ENCODE peak calls at places on chromosomes 4 and X, in seven cellular contexts. One of them, this sample, is unnamed.

GRCh38 chr4:136927172-136927571 is 605.1 kb downstream of the PCDH18 start:
- DNase-seq in neuronal stem cell: no peak
- DNase-seq in H9: no peak
- DNase-seq in trophoblast cell: peak
- DNase-seq in mesendoderm: peak
- DNase-seq in H1: no peak
- DNase-seq in mesenchymal stem cell: no peak
- DNase-seq in this sample: peak

GRCh38 chrX:57367649-57368048 is 81.1 kb downstream of the FAAH2 start:
- DNase-seq in trophoblast cell: no peak
- DNase-seq in H1: no peak
- DNase-seq in mesendoderm: no peak
- DNase-seq in H9: no peak
- DNase-seq in mesenchymal stem cell: no peak
- DNase-seq in neuronal stem cell: no peak
- DNase-seq in this sample: no peak

GRCh38 chr4:108345862-108346530 is 177.3 kb upstream of the LEF1 start:
- DNase-seq in H9: no peak
- DNase-seq in mesenchymal stem cell: peak
- DNase-seq in neuronal stem cell: no peak
- DNase-seq in trophoblast cell: no peak
- DNase-seq in H1: no peak
- DNase-seq in mesendoderm: no peak
- DNase-seq in this sample: peak

GRCh38 chr4:177484613-177485021 is 42.4 kb upstream of the AGA start:
- DNase-seq in neuronal stem cell: no peak
- DNase-seq in mesendoderm: peak
- DNase-seq in H1: no peak
- DNase-seq in mesenchymal stem cell: peak
- DNase-seq in H9: no peak
- DNase-seq in trophoblast cell: peak
- DNase-seq in this sample: peak

GRCh38 chr4:8438743-8439142 is 1.8 kb downstream of the ACOX3 start:
- DNase-seq in H1: no peak
- DNase-seq in trophoblast cell: no peak
- DNase-seq in mesendoderm: no peak
- DNase-seq in mesenchymal stem cell: no peak
- DNase-seq in neuronal stem cell: no peak
- DNase-seq in H9: no peak
- DNase-seq in this sample: no peak

GRCh38 chrX:119272882-119273806 is 37.1 kb downstream of the PGRMC1 start:
- DNase-seq in mesenchymal stem cell: peak
- DNase-seq in trophoblast cell: peak
- DNase-seq in mesendoderm: peak
- DNase-seq in H1: peak
- DNase-seq in neuronal stem cell: peak
- DNase-seq in H9: peak
- DNase-seq in this sample: peak

GRCh38 chr4:64617813-64618212 is 208.6 kb upstream of the TECRL start:
- DNase-seq in mesenchymal stem cell: no peak
- DNase-seq in neuronal stem cell: no peak
- DNase-seq in H9: no peak
- DNase-seq in trophoblast cell: no peak
- DNase-seq in H1: no peak
- DNase-seq in mesendoderm: peak
- DNase-seq in this sample: no peak

GRCh38 chrX:13855689-13856425 is 39.0 kb upstream of the GPM6B start:
- DNase-seq in H1: no peak
- DNase-seq in neuronal stem cell: no peak
- DNase-seq in mesendoderm: no peak
- DNase-seq in mesenchymal stem cell: no peak
- DNase-seq in H9: no peak
- DNase-seq in trophoblast cell: no peak
- DNase-seq in this sample: no peak

GRCh38 chrX:111503594-111503993 is 7.9 kb upstream of the SERTM2 start:
- DNase-seq in H9: no peak
- DNase-seq in neuronal stem cell: no peak
- DNase-seq in trophoblast cell: no peak
- DNase-seq in mesendoderm: no peak
- DNase-seq in H1: no peak
- DNase-seq in mesenchymal stem cell: no peak
- DNase-seq in this sample: no peak

GRCh38 chr4:145788765-145789164 is 108.8 kb downstream of the C4orf51 start:
- DNase-seq in trophoblast cell: no peak
- DNase-seq in H1: no peak
- DNase-seq in neuronal stem cell: no peak
- DNase-seq in mesendoderm: no peak
- DNase-seq in mesenchymal stem cell: no peak
- DNase-seq in H9: no peak
- DNase-seq in this sample: no peak

GRCh38 chrX:11932423-11932822 is 174.4 kb downstream of the MSL3 start:
- DNase-seq in mesenchymal stem cell: no peak
- DNase-seq in mesendoderm: no peak
- DNase-seq in trophoblast cell: no peak
- DNase-seq in neuronal stem cell: no peak
- DNase-seq in H1: no peak
- DNase-seq in H9: no peak
- DNase-seq in this sample: no peak
- H4K8ac ChIP-seq in mesenchymal stem cell: no peak
- H4K8ac ChIP-seq in mesendoderm: no peak
- H4K8ac ChIP-seq in trophoblast cell: no peak
- H4K8ac ChIP-seq in neuronal stem cell: no peak
- H4K8ac ChIP-seq in H1: no peak
- H4K8ac ChIP-seq in H9: no peak
- H4K8ac ChIP-seq in this sample: no peak

GRCh38 chrX:27740933-27741332 is 66.9 kb upstream of the MAGEB10 start:
- DNase-seq in H9: no peak
- DNase-seq in mesenchymal stem cell: no peak
- DNase-seq in neuronal stem cell: no peak
- DNase-seq in H1: no peak
- DNase-seq in trophoblast cell: no peak
- DNase-seq in mesendoderm: no peak
- DNase-seq in this sample: no peak
- H4K8ac ChIP-seq in H9: no peak
- H4K8ac ChIP-seq in mesenchymal stem cell: no peak
- H4K8ac ChIP-seq in neuronal stem cell: no peak
- H4K8ac ChIP-seq in H1: no peak
- H4K8ac ChIP-seq in trophoblast cell: no peak
- H4K8ac ChIP-seq in mesendoderm: no peak
- H4K8ac ChIP-seq in this sample: no peak

DNA sequence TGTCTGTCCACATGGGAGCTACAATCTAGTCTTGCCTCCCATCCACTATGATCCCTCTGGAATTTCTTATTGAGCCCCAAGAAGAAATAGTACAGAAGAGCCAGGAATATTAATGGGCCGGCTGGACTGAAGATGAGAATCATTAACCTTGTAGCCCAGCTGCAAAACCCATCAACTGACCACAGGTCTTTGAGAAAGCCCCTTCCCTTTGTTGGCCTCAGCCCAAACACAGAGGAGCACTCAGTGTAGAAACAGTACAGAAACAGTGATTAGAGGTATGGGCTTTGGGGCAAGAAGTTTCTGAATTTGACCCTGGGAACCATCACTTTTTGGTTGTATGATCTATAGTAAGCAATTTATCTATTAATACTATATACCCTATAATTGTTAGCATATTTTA is 76.8 kb upstream of the RAB40AL start:
- DNase-seq in mesendoderm: no peak
- DNase-seq in H1: no peak
- DNase-seq in mesenchymal stem cell: no peak
- DNase-seq in H9: no peak
- DNase-seq in trophoblast cell: no peak
- DNase-seq in neuronal stem cell: no peak
- DNase-seq in this sample: no peak
- H4K8ac ChIP-seq in mesendoderm: no peak
- H4K8ac ChIP-seq in H1: no peak
- H4K8ac ChIP-seq in mesenchymal stem cell: no peak
- H4K8ac ChIP-seq in H9: no peak
- H4K8ac ChIP-seq in trophoblast cell: no peak
- H4K8ac ChIP-seq in neuronal stem cell: no peak
- H4K8ac ChIP-seq in this sample: no peak

GRCh38 chrX:95056901-95057300 is 1382.9 kb downstream of the FAM133A start:
- DNase-seq in mesenchymal stem cell: no peak
- DNase-seq in H9: no peak
- DNase-seq in trophoblast cell: no peak
- DNase-seq in mesendoderm: peak
- DNase-seq in H1: no peak
- DNase-seq in neuronal stem cell: no peak
- DNase-seq in this sample: peak
- H4K8ac ChIP-seq in mesenchymal stem cell: no peak
- H4K8ac ChIP-seq in H9: no peak
- H4K8ac ChIP-seq in trophoblast cell: no peak
- H4K8ac ChIP-seq in mesendoderm: no peak
- H4K8ac ChIP-seq in H1: no peak
- H4K8ac ChIP-seq in neuronal stem cell: no peak
- H4K8ac ChIP-seq in this sample: no peak

GRCh38 chr4:113665036-113665435 is 96.5 kb downstream of the CAMK2D start:
- DNase-seq in H1: no peak
- DNase-seq in H9: no peak
- DNase-seq in mesenchymal stem cell: no peak
- DNase-seq in mesendoderm: no peak
- DNase-seq in neuronal stem cell: no peak
- DNase-seq in trophoblast cell: no peak
- DNase-seq in this sample: no peak

GRCh38 chr4:113657834-113658233 is 103.7 kb downstream of the CAMK2D start:
- DNase-seq in mesenchymal stem cell: no peak
- DNase-seq in mesendoderm: no peak
- DNase-seq in H9: no peak
- DNase-seq in trophoblast cell: no peak
- DNase-seq in neuronal stem cell: no peak
- DNase-seq in H1: no peak
- DNase-seq in this sample: peak

GRCh38 chr4:113653871-113654270 is 107.7 kb downstream of the CAMK2D start:
- DNase-seq in H9: no peak
- DNase-seq in mesendoderm: no peak
- DNase-seq in neuronal stem cell: no peak
- DNase-seq in mesenchymal stem cell: no peak
- DNase-seq in H1: no peak
- DNase-seq in trophoblast cell: no peak
- DNase-seq in this sample: no peak

GRCh38 chr4:113659127-113659526 is 102.4 kb downstream of the CAMK2D start:
- DNase-seq in neuronal stem cell: no peak
- DNase-seq in H1: no peak
- DNase-seq in mesendoderm: peak
- DNase-seq in trophoblast cell: no peak
- DNase-seq in H9: no peak
- DNase-seq in mesenchymal stem cell: no peak
- DNase-seq in this sample: no peak
- H4K8ac ChIP-seq in neuronal stem cell: no peak
- H4K8ac ChIP-seq in H1: no peak
- H4K8ac ChIP-seq in mesendoderm: no peak
- H4K8ac ChIP-seq in trophoblast cell: no peak
- H4K8ac ChIP-seq in H9: no peak
- H4K8ac ChIP-seq in mesenchymal stem cell: no peak
- H4K8ac ChIP-seq in this sample: no peak

This sample was measured in IMR-90.